ENCODE peak calls at places on chromosome 1, in seven cellular contexts. One of them, this sample, is unnamed.

GRCh38 chr1:168794057-168794456 is 65.1 kb upstream of the DPT start:
- DNase-seq in mucosa of descending colon: no peak
- DNase-seq in activated gamma-delta T cell: no peak
- DNase-seq in SJSA1: no peak
- DNase-seq in amygdala: no peak
- DNase-seq in substantia nigra: no peak
- DNase-seq in stimulated activated CD8-positive, alpha-beta memory T cell treated with anti-CD3 and anti-CD28 coated beads, Interleukin-4, amount 100 ng/mL, for 1 hour: no peak
- DNase-seq in this sample: no peak

GRCh38 chr1:118902299-118903270 is 85.6 kb downstream of the TBX15 start:
- DNase-seq in mucosa of descending colon: no peak
- DNase-seq in activated gamma-delta T cell: no peak
- DNase-seq in SJSA1: no peak
- DNase-seq in amygdala: no peak
- DNase-seq in substantia nigra: no peak
- DNase-seq in stimulated activated CD8-positive, alpha-beta memory T cell treated with anti-CD3 and anti-CD28 coated beads, Interleukin-4, amount 100 ng/mL, for 1 hour: no peak
- DNase-seq in this sample: no peak

GRCh38 chr1:147723691-147724323 is 36.6 kb downstream of the GJA5 start:
- DNase-seq in mucosa of descending colon: peak
- DNase-seq in activated gamma-delta T cell: no peak
- DNase-seq in SJSA1: no peak
- DNase-seq in amygdala: no peak
- DNase-seq in substantia nigra: no peak
- DNase-seq in stimulated activated CD8-positive, alpha-beta memory T cell treated with anti-CD3 and anti-CD28 coated beads, Interleukin-4, amount 100 ng/mL, for 1 hour: no peak
- DNase-seq in this sample: no peak

GRCh38 chr1:212819704-212820103 is 27.7 kb downstream of the SPATA45 start:
- DNase-seq in mucosa of descending colon: no peak
- DNase-seq in activated gamma-delta T cell: no peak
- DNase-seq in SJSA1: no peak
- DNase-seq in amygdala: no peak
- DNase-seq in substantia nigra: no peak
- DNase-seq in stimulated activated CD8-positive, alpha-beta memory T cell treated with anti-CD3 and anti-CD28 coated beads, Interleukin-4, amount 100 ng/mL, for 1 hour: no peak
- DNase-seq in this sample: no peak

GRCh38 chr1:26190373-26190987 is at the start of gene CATSPER4:
- DNase-seq in mucosa of descending colon: no peak
- DNase-seq in activated gamma-delta T cell: no peak
- DNase-seq in SJSA1: peak
- DNase-seq in amygdala: no peak
- DNase-seq in substantia nigra: no peak
- DNase-seq in stimulated activated CD8-positive, alpha-beta memory T cell treated with anti-CD3 and anti-CD28 coated beads, Interleukin-4, amount 100 ng/mL, for 1 hour: no peak
- DNase-seq in this sample: no peak

GRCh38 chr1:206935491-206936067 is 10.7 kb downstream of the PIGR start:
- DNase-seq in mucosa of descending colon: peak
- DNase-seq in activated gamma-delta T cell: no peak
- DNase-seq in SJSA1: peak
- DNase-seq in amygdala: no peak
- DNase-seq in substantia nigra: no peak
- DNase-seq in stimulated activated CD8-positive, alpha-beta memory T cell treated with anti-CD3 and anti-CD28 coated beads, Interleukin-4, amount 100 ng/mL, for 1 hour: no peak
- DNase-seq in this sample: no peak

GRCh38 chr1:73604739-73605138 is 593.2 kb downstream of the LRRIQ3 start:
- DNase-seq in mucosa of descending colon: no peak
- DNase-seq in activated gamma-delta T cell: no peak
- DNase-seq in SJSA1: peak
- DNase-seq in amygdala: no peak
- DNase-seq in substantia nigra: no peak
- DNase-seq in stimulated activated CD8-positive, alpha-beta memory T cell treated with anti-CD3 and anti-CD28 coated beads, Interleukin-4, amount 100 ng/mL, for 1 hour: no peak
- DNase-seq in this sample: no peak

GRCh38 chr1:230682882-230683610 is 30.9 kb downstream of the AGT start:
- DNase-seq in mucosa of descending colon: no peak
- DNase-seq in activated gamma-delta T cell: no peak
- DNase-seq in SJSA1: no peak
- DNase-seq in amygdala: no peak
- DNase-seq in substantia nigra: no peak
- DNase-seq in stimulated activated CD8-positive, alpha-beta memory T cell treated with anti-CD3 and anti-CD28 coated beads, Interleukin-4, amount 100 ng/mL, for 1 hour: no peak
- DNase-seq in this sample: no peak

GRCh38 chr1:7885513-7886298 is 32.8 kb upstream of the UTS2 start:
- DNase-seq in mucosa of descending colon: peak
- DNase-seq in activated gamma-delta T cell: no peak
- DNase-seq in SJSA1: no peak
- DNase-seq in amygdala: no peak
- DNase-seq in substantia nigra: no peak
- DNase-seq in stimulated activated CD8-positive, alpha-beta memory T cell treated with anti-CD3 and anti-CD28 coated beads, Interleukin-4, amount 100 ng/mL, for 1 hour: no peak
- DNase-seq in this sample: no peak

GRCh38 chr1:16021681-16022080 is at the start of gene CLCNKA:
- DNase-seq in mucosa of descending colon: no peak
- DNase-seq in activated gamma-delta T cell: no peak
- DNase-seq in SJSA1: no peak
- DNase-seq in amygdala: no peak
- DNase-seq in substantia nigra: no peak
- DNase-seq in stimulated activated CD8-positive, alpha-beta memory T cell treated with anti-CD3 and anti-CD28 coated beads, Interleukin-4, amount 100 ng/mL, for 1 hour: no peak
- DNase-seq in this sample: no peak

GRCh38 chr1:242467556-242468145 is 56.8 kb downstream of the PLD5 start:
- DNase-seq in mucosa of descending colon: no peak
- DNase-seq in activated gamma-delta T cell: no peak
- DNase-seq in SJSA1: peak
- DNase-seq in amygdala: peak
- DNase-seq in substantia nigra: no peak
- DNase-seq in stimulated activated CD8-positive, alpha-beta memory T cell treated with anti-CD3 and anti-CD28 coated beads, Interleukin-4, amount 100 ng/mL, for 1 hour: no peak
- DNase-seq in this sample: no peak

GRCh38 chr1:9912264-9912936 is 2.3 kb upstream of the CTNNBIP1 start:
- DNase-seq in mucosa of descending colon: no peak
- DNase-seq in activated gamma-delta T cell: no peak
- DNase-seq in SJSA1: no peak
- DNase-seq in amygdala: no peak
- DNase-seq in substantia nigra: no peak
- DNase-seq in stimulated activated CD8-positive, alpha-beta memory T cell treated with anti-CD3 and anti-CD28 coated beads, Interleukin-4, amount 100 ng/mL, for 1 hour: no peak
- DNase-seq in this sample: no peak

GRCh38 chr1:224700915-224701531 is 84.9 kb downstream of the CNIH3 start:
- DNase-seq in mucosa of descending colon: no peak
- DNase-seq in activated gamma-delta T cell: no peak
- DNase-seq in SJSA1: peak
- DNase-seq in amygdala: no peak
- DNase-seq in substantia nigra: no peak
- DNase-seq in stimulated activated CD8-positive, alpha-beta memory T cell treated with anti-CD3 and anti-CD28 coated beads, Interleukin-4, amount 100 ng/mL, for 1 hour: no peak
- DNase-seq in this sample: no peak

GRCh38 chr1:85573348-85573747 is 7.2 kb upstream of the CCN1 start:
- DNase-seq in mucosa of descending colon: no peak
- DNase-seq in activated gamma-delta T cell: no peak
- DNase-seq in SJSA1: no peak
- DNase-seq in amygdala: no peak
- DNase-seq in substantia nigra: no peak
- DNase-seq in stimulated activated CD8-positive, alpha-beta memory T cell treated with anti-CD3 and anti-CD28 coated beads, Interleukin-4, amount 100 ng/mL, for 1 hour: no peak
- DNase-seq in this sample: no peak

GRCh38 chr1:38246955-38247952 is 200.7 kb upstream of the POU3F1 start:
- DNase-seq in mucosa of descending colon: peak
- DNase-seq in activated gamma-delta T cell: no peak
- DNase-seq in SJSA1: peak
- DNase-seq in amygdala: no peak
- DNase-seq in substantia nigra: no peak
- DNase-seq in stimulated activated CD8-positive, alpha-beta memory T cell treated with anti-CD3 and anti-CD28 coated beads, Interleukin-4, amount 100 ng/mL, for 1 hour: no peak
- DNase-seq in this sample: no peak

GRCh38 chr1:38733761-38734160 is 125.8 kb downstream of the RRAGC start:
- DNase-seq in mucosa of descending colon: no peak
- DNase-seq in activated gamma-delta T cell: no peak
- DNase-seq in SJSA1: no peak
- DNase-seq in amygdala: no peak
- DNase-seq in substantia nigra: no peak
- DNase-seq in stimulated activated CD8-positive, alpha-beta memory T cell treated with anti-CD3 and anti-CD28 coated beads, Interleukin-4, amount 100 ng/mL, for 1 hour: no peak
- DNase-seq in this sample: no peak